ENCODE peak calls at places on chromosomes 16 and 17, in four cellular contexts. U, C, H and N are unnamed samples.

GRCh38 chr17:17675925-17676534 is 5.2 kb upstream of the RAI1 start:
- DNase-seq in U (peak; percentile 52), H (no peak), C (no peak), N (no peak)

GRCh38 chr16:67201411-67202345 is 2.7 kb downstream of the ELMO3 start:
- DNase-seq in C (no peak), H (no peak), U (no peak), N (no peak)

GRCh38 chr17:34527121-34527907 is 52.1 kb upstream of the TMEM132E start:
- DNase-seq in H (no peak), U (no peak), C (no peak), N (no peak)

GRCh38 chr16:51540259-51540658 is 389.2 kb upstream of the SALL1 start:
- DNase-seq in H (no peak), C (no peak), U (peak; percentile 29), N (no peak)

GRCh38 chr17:10217916-10218315 is 19.5 kb upstream of the GAS7 start:
- DNase-seq in H (peak; percentile 12), U (peak; percentile 21), C (no peak), N (no peak)

GRCh38 chr17:48487221-48487620 is 43.6 kb downstream of the HOXB1 start:
- DNase-seq in C (no peak), U (no peak), H (no peak), N (no peak)

GRCh38 chr17:27319536-27320221 is 25.8 kb downstream of the WSB1 start:
- DNase-seq in H (no peak), U (peak; percentile 48), C (no peak), N (peak; percentile 50)

GRCh38 chr17:44200478-44201155 is 933 bp upstream of the ATXN7L3 start:
- DNase-seq in U (no peak), H (no peak), C (peak; percentile 42), N (peak; percentile 35)

GRCh38 chr16:19228057-19228456 is 57.5 kb upstream of the CLEC19A start:
- DNase-seq in U (no peak), C (no peak), H (no peak), N (no peak)

GRCh38 chr16:75097941-75098897 is 18.4 kb downstream of the LDHD start:
- DNase-seq in H (no peak), U (no peak), C (no peak), N (no peak)

GRCh38 chr17:13619462-13619861 is 17.7 kb upstream of the HS3ST3A1 start:
- DNase-seq in U (no peak), C (no peak), H (no peak), N (no peak)

GRCh38 chr17:9702916-9703780 is 57.8 kb downstream of the USP43 start:
- DNase-seq in C (no peak), U (no peak), H (no peak), N (no peak)

GRCh38 chr17:69525920-69526841 is 111.7 kb downstream of the MAP2K6 start:
- DNase-seq in H (no peak), U (peak; percentile 71), C (peak; percentile 54), N (peak; percentile 82)

GRCh38 chr16:85381738-85382592 is 231.2 kb upstream of the GSE1 start:
- DNase-seq in H (no peak), U (peak; percentile 53), C (peak; percentile 100), N (peak; percentile 52)

GRCh38 chr17:34168989-34169388 is 86.1 kb upstream of the CCL2 start:
- DNase-seq in H (no peak), U (peak; percentile 15), C (no peak), N (no peak)

GRCh38 chr17:13016881-13017622 is 775 bp downstream of the ELAC2 start:
- DNase-seq in U (peak; percentile 10), H (no peak), C (no peak), N (no peak)

GRCh38 chr16:4661661-4662060 is 31.7 kb upstream of the NUDT16L1 start:
- DNase-seq in U (no peak), C (no peak), H (no peak), N (no peak)

GRCh38 chr16:67537270-67537635 is 8.6 kb downstream of the RIPOR1 start:
- DNase-seq in U (peak; percentile 36), H (no peak), C (no peak), N (peak; percentile 79)

GRCh38 chr16:68969338-68969737 is 126.0 kb downstream of the TANGO6 start:
- DNase-seq in U (no peak), C (no peak), H (no peak), N (peak; percentile 52)

GRCh38 chr16:74991593-74992403 is 6.9 kb upstream of the WDR59 start:
- DNase-seq in H (no peak), C (peak; percentile 75), U (no peak), N (no peak)

GRCh38 chr17:14301761-14302401 is 1.0 kb downstream of the HS3ST3B1 start:
- DNase-seq in C (peak; percentile 37), U (peak; percentile 48), H (no peak), N (peak; percentile 10)

GRCh38 chr17:77779711-77780539 is 178.6 kb upstream of the TNRC6C start:
- DNase-seq in U (no peak), H (no peak), C (no peak), N (no peak)

GRCh38 chr16:12801511-12802042 is 2.1 kb downstream of the CPPED1 start:
- DNase-seq in U (peak; percentile 56), C (peak; percentile 72), H (peak; percentile 73), N (peak; percentile 94)

GRCh38 chr17:15398736-15399331 is 57.4 kb upstream of the TEKT3 start:
- DNase-seq in C (no peak), H (no peak), U (peak; percentile 74), N (peak; percentile 5)

GRCh38 chr16:67733734-67734470 is 14.8 kb upstream of the GFOD2 start:
- DNase-seq in U (no peak), H (no peak), C (no peak), N (no peak)

GRCh38 chr16:66070140-66070887 is 296.2 kb upstream of the CDH5 start:
- DNase-seq in U (peak; percentile 83), C (no peak), H (no peak), N (no peak)

GRCh38 chr16:87502308-87502969 is 9.6 kb upstream of the ZCCHC14 start:
- DNase-seq in C (no peak), H (no peak), U (no peak), N (no peak)

GRCh38 chr17:81037783-81038733 is 3.1 kb downstream of the BAIAP2 start:
- DNase-seq in U (no peak), H (no peak), C (no peak), N (no peak)

GRCh38 chr17:82494236-82495055 is 25.1 kb upstream of the FOXK2 start:
- DNase-seq in C (peak; percentile 95), H (peak; percentile 89), U (peak; percentile 97), N (peak; percentile 92)

DNA sequence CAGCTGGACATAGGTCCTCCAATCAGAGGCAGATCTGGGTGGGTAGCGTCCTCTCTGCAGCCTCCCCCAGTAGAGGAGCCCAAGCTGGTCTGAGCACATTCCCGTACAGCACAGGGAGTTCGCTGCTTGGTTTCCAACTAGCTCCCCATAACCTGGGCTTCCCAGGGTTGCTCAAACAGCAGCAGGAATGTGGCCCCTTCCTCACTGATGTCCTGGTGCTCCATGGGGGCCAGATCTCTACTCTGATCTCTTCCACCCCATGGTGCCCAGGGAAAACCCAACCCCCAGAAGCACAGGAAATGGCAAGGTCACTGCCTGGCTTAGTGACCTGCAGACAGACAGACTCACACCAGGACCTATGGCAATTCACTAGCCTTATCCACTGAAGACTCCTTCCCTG is 11.1 kb upstream of the MMP2 start:
- DNase-seq in C (no peak), H (no peak), U (no peak), N (no peak)
- H3K4me2 ChIP-seq in C (no peak overlapping the region), H (no peak overlapping the region), U (no peak overlapping the region), N (no peak overlapping the region)

GRCh38 chr16:10087151-10087550 is 95.1 kb downstream of the GRIN2A start:
- DNase-seq in H (no peak), C (no peak), U (no peak), N (no peak)

GRCh38 chr16:10086620-10087019 is 95.6 kb downstream of the GRIN2A start:
- DNase-seq in U (no peak), C (no peak), H (no peak), N (no peak)

GRCh38 chr16:10085078-10085798 is 97.0 kb downstream of the GRIN2A start:
- DNase-seq in H (no peak), U (no peak), C (no peak), N (no peak)

GRCh38 chr16:10090816-10091215 is 91.4 kb downstream of the GRIN2A start:
- DNase-seq in U (no peak), H (no peak), C (no peak), N (no peak)

DNA sequence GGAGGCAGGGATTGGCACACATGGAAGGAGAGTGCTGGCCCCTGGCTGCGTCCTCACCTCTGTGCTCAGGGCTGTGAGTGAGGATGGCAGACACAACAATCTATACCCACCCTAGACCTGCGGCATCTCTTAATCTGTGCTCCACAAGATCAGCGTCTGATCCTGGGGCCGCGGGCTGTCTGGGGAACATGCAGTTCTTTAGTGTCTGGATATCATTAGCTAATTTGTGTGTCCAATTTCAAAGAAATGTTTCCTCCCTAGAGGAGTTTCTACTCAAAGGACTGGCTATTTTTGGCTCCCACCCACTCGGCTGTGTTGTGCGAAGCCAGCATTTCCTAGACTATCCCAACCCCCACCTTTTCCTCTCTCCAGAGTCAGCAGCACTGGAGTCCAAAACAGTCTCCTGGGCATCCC is 93.8 kb downstream of the GRIN2A start:
- DNase-seq in U (no peak), H (no peak), C (no peak), N (no peak)
- TF ChIP-seq FOS in U (no peak), H (no peak), C (no peak), N (no peak)

GRCh38 chr17:76263896-76264295 is 1.3 kb upstream of the UBALD2 start:
- DNase-seq in C (no peak), H (no peak), U (no peak), N (no peak)
- H3K4me1 ChIP-seq in C (peaks cover 26% of the 10 kb centered on the region), H (peaks cover 45% of the 10 kb centered on the region), U (peaks cover 10% of the 10 kb centered on the region), N (peaks cover 54% of the 10 kb centered on the region)

DNA sequence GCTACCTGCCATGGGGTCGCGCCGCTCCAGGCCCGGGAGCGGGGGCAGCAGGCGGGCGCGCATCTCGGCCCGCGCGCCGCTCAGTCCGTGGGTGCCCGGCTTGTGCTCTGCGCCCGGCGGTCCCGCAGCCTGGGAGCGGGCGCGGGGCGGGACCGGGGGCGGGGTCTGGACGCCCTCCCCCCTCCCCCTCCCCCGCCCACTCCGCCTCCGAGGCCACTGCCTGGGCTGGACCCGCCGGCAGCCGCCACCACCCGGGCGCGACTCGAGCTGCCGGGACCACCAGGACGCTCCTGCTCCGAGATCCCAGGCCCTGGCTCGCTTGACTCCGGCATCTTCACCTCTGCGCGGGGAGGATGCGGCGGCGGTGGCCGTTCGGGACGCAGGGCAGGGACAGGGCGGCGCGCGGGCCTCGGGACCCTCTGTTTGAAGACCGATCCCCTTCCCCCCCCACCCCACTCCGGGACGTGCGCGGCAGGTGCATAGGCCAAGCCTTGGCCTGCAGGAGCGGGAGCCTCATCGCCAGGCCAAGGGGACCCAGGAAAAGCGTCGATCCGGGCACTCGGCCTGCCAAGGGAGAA is at the start of gene HS3ST6:
- DNase-seq in U (no peak), H (no peak), C (no peak), N (no peak)
- H3K4me2 ChIP-seq in U (no peak within 1 kb of the TSS), H (no peak within 1 kb of the TSS), C (no peak within 1 kb of the TSS), N (no peak within 1 kb of the TSS)